ENCODE peak calls at places on chromosomes 13 and 19, in six cellular contexts. One of them, this sample, is unnamed.

GRCh38 chr19:18669883-18670282 is 13.6 kb upstream of the CRTC1 start:
- DNase-seq in tibial artery: peak; percentile 66
- DNase-seq in psoas muscle: no peak
- DNase-seq in aorta: no peak
- DNase-seq in left ventricle myocardium inferior: no peak
- DNase-seq in body of pancreas: no peak
- DNase-seq in this sample: no peak

GRCh38 chr19:44775676-44776240 is 1.9 kb upstream of the CBLC start:
- DNase-seq in aorta: no peak
- DNase-seq in psoas muscle: no peak
- DNase-seq in tibial artery: no peak
- DNase-seq in left ventricle myocardium inferior: no peak
- DNase-seq in body of pancreas: no peak
- DNase-seq in this sample: no peak

GRCh38 chr13:44128522-44128921 is 245.1 kb upstream of the SERP2 start:
- DNase-seq in left ventricle myocardium inferior: peak; percentile 25
- DNase-seq in body of pancreas: no peak
- DNase-seq in tibial artery: no peak
- DNase-seq in psoas muscle: peak; percentile 79
- DNase-seq in aorta: no peak
- DNase-seq in this sample: no peak

GRCh38 chr13:20415694-20416107 is 110.0 kb downstream of the CRYL1 start:
- DNase-seq in left ventricle myocardium inferior: no peak
- DNase-seq in aorta: no peak
- DNase-seq in psoas muscle: no peak
- DNase-seq in tibial artery: no peak
- DNase-seq in body of pancreas: no peak
- DNase-seq in this sample: no peak

GRCh38 chr13:98279473-98280175 is 102.6 kb upstream of the RNF113B start:
- DNase-seq in psoas muscle: no peak
- DNase-seq in tibial artery: no peak
- DNase-seq in body of pancreas: no peak
- DNase-seq in left ventricle myocardium inferior: no peak
- DNase-seq in aorta: peak; percentile 63
- DNase-seq in this sample: no peak

GRCh38 chr13:39039033-39039432 is 777 bp downstream of the NHLRC3 start:
- DNase-seq in body of pancreas: no peak
- DNase-seq in psoas muscle: no peak
- DNase-seq in tibial artery: no peak
- DNase-seq in aorta: no peak
- DNase-seq in left ventricle myocardium inferior: no peak
- DNase-seq in this sample: no peak

GRCh38 chr19:38669532-38669931 is 22.1 kb downstream of the ACTN4 start:
- DNase-seq in body of pancreas: no peak
- DNase-seq in aorta: peak; percentile 50
- DNase-seq in left ventricle myocardium inferior: no peak
- DNase-seq in psoas muscle: peak; percentile 45
- DNase-seq in tibial artery: no peak
- DNase-seq in this sample: no peak

GRCh38 chr19:18205180-18205915 is 1.5 kb upstream of the RAB3A start:
- DNase-seq in aorta: peak; percentile 89
- DNase-seq in body of pancreas: peak; percentile 79
- DNase-seq in psoas muscle: peak; percentile 94
- DNase-seq in left ventricle myocardium inferior: peak; percentile 86
- DNase-seq in tibial artery: peak; percentile 95
- DNase-seq in this sample: peak; percentile 84

GRCh38 chr19:44718441-44719261 is 19.7 kb downstream of the CEACAM16 start:
- DNase-seq in left ventricle myocardium inferior: peak; percentile 78
- DNase-seq in body of pancreas: peak; percentile 96
- DNase-seq in tibial artery: peak; percentile 78
- DNase-seq in psoas muscle: peak; percentile 71
- DNase-seq in aorta: peak; percentile 91
- DNase-seq in this sample: peak; percentile 81

GRCh38 chr19:14333101-14333871 is 48.0 kb upstream of the ADGRE5 start:
- DNase-seq in aorta: no peak
- DNase-seq in body of pancreas: no peak
- DNase-seq in left ventricle myocardium inferior: peak; percentile 19
- DNase-seq in psoas muscle: no peak
- DNase-seq in tibial artery: no peak
- DNase-seq in this sample: peak; percentile 51

GRCh38 chr19:45305421-45305820 is 17.3 kb downstream of the CKM start:
- DNase-seq in aorta: no peak
- DNase-seq in body of pancreas: no peak
- DNase-seq in psoas muscle: no peak
- DNase-seq in tibial artery: no peak
- DNase-seq in left ventricle myocardium inferior: no peak
- DNase-seq in this sample: no peak

GRCh38 chr13:39602614-39603366 is at the start of gene LHFPL6:
- DNase-seq in aorta: peak; percentile 92
- DNase-seq in left ventricle myocardium inferior: peak; percentile 92
- DNase-seq in tibial artery: peak; percentile 93
- DNase-seq in psoas muscle: peak; percentile 87
- DNase-seq in body of pancreas: peak; percentile 74
- DNase-seq in this sample: peak; percentile 87

GRCh38 chr19:39320948-39321831 is 527 bp upstream of the LRFN1 start:
- DNase-seq in body of pancreas: no peak
- DNase-seq in tibial artery: no peak
- DNase-seq in psoas muscle: no peak
- DNase-seq in left ventricle myocardium inferior: no peak
- DNase-seq in aorta: no peak
- DNase-seq in this sample: no peak

GRCh38 chr19:43690890-43691289 is 20.9 kb upstream of the PLAUR start:
- DNase-seq in tibial artery: no peak
- DNase-seq in aorta: no peak
- DNase-seq in body of pancreas: no peak
- DNase-seq in left ventricle myocardium inferior: no peak
- DNase-seq in psoas muscle: no peak
- DNase-seq in this sample: no peak

GRCh38 chr13:109569938-109570711 is 216.3 kb downstream of the IRS2 start:
- DNase-seq in body of pancreas: no peak
- DNase-seq in aorta: no peak
- DNase-seq in tibial artery: no peak
- DNase-seq in left ventricle myocardium inferior: no peak
- DNase-seq in psoas muscle: no peak
- DNase-seq in this sample: no peak

GRCh38 chr13:34939771-34940170 is 2.3 kb upstream of the NBEA start:
- DNase-seq in tibial artery: no peak
- DNase-seq in psoas muscle: no peak
- DNase-seq in body of pancreas: no peak
- DNase-seq in aorta: no peak
- DNase-seq in left ventricle myocardium inferior: no peak
- DNase-seq in this sample: no peak

GRCh38 chr13:66503890-66504289 is 726.2 kb downstream of the PCDH9 start:
- DNase-seq in aorta: no peak
- DNase-seq in psoas muscle: no peak
- DNase-seq in body of pancreas: no peak
- DNase-seq in tibial artery: no peak
- DNase-seq in left ventricle myocardium inferior: no peak
- DNase-seq in this sample: peak; percentile 15

GRCh38 chr13:95226932-95227718 is 74.1 kb downstream of the ABCC4 start:
- DNase-seq in aorta: no peak
- DNase-seq in psoas muscle: no peak
- DNase-seq in tibial artery: no peak
- DNase-seq in left ventricle myocardium inferior: no peak
- DNase-seq in body of pancreas: no peak
- DNase-seq in this sample: no peak

GRCh38 chr13:26991508-26992181 is 180.0 kb downstream of the USP12 start:
- DNase-seq in body of pancreas: peak; percentile 50
- DNase-seq in aorta: no peak
- DNase-seq in left ventricle myocardium inferior: no peak
- DNase-seq in psoas muscle: no peak
- DNase-seq in tibial artery: no peak
- DNase-seq in this sample: peak; percentile 57

GRCh38 chr13:72221276-72221962 is 354.4 kb upstream of the DACH1 start:
- DNase-seq in left ventricle myocardium inferior: no peak
- DNase-seq in body of pancreas: peak; percentile 51
- DNase-seq in psoas muscle: no peak
- DNase-seq in tibial artery: no peak
- DNase-seq in aorta: no peak
- DNase-seq in this sample: peak; percentile 14

GRCh38 chr19:13846533-13847032 is 30.4 kb upstream of the NANOS3 start:
- DNase-seq in aorta: peak; percentile 96
- DNase-seq in body of pancreas: peak; percentile 89
- DNase-seq in tibial artery: peak; percentile 94
- DNase-seq in psoas muscle: peak; percentile 90
- DNase-seq in left ventricle myocardium inferior: peak; percentile 86
- DNase-seq in this sample: peak; percentile 94

GRCh38 chr13:112350300-112350699 is 25.9 kb upstream of the SPACA7 start:
- DNase-seq in aorta: no peak
- DNase-seq in left ventricle myocardium inferior: no peak
- DNase-seq in tibial artery: peak; percentile 61
- DNase-seq in body of pancreas: no peak
- DNase-seq in psoas muscle: no peak
- DNase-seq in this sample: no peak

GRCh38 chr19:46909356-46909755 is 48.6 kb downstream of the ARHGAP35 start:
- DNase-seq in body of pancreas: no peak
- DNase-seq in left ventricle myocardium inferior: no peak
- DNase-seq in tibial artery: no peak
- DNase-seq in psoas muscle: no peak
- DNase-seq in aorta: no peak
- DNase-seq in this sample: no peak

GRCh38 chr19:46913198-46913851 is 52.5 kb downstream of the ARHGAP35 start:
- DNase-seq in body of pancreas: no peak
- DNase-seq in aorta: no peak
- DNase-seq in left ventricle myocardium inferior: no peak
- DNase-seq in psoas muscle: no peak
- DNase-seq in tibial artery: no peak
- DNase-seq in this sample: no peak

GRCh38 chr19:46913852-46914430 is 53.1 kb downstream of the ARHGAP35 start:
- DNase-seq in aorta: no peak
- DNase-seq in left ventricle myocardium inferior: no peak
- DNase-seq in body of pancreas: no peak
- DNase-seq in tibial artery: no peak
- DNase-seq in psoas muscle: no peak
- DNase-seq in this sample: no peak

GRCh38 chr19:46907880-46908279 is 47.1 kb downstream of the ARHGAP35 start:
- DNase-seq in psoas muscle: no peak
- DNase-seq in left ventricle myocardium inferior: no peak
- DNase-seq in tibial artery: peak; percentile 71
- DNase-seq in aorta: no peak
- DNase-seq in body of pancreas: peak; percentile 13
- DNase-seq in this sample: no peak

GRCh38 chr19:46911456-46911855 is 50.7 kb downstream of the ARHGAP35 start:
- DNase-seq in left ventricle myocardium inferior: no peak
- DNase-seq in psoas muscle: no peak
- DNase-seq in tibial artery: no peak
- DNase-seq in aorta: no peak
- DNase-seq in body of pancreas: no peak
- DNase-seq in this sample: no peak
- H3K4me1 ChIP-seq in left ventricle myocardium inferior: peaks cover 85% of the 10 kb centered on the region
- H3K4me1 ChIP-seq in psoas muscle: peaks cover 43% of the 10 kb centered on the region
- H3K4me1 ChIP-seq in tibial artery: peaks cover 57% of the 10 kb centered on the region
- H3K4me1 ChIP-seq in aorta: peaks cover 2% of the 10 kb centered on the region
- H3K4me1 ChIP-seq in body of pancreas: peaks cover 10% of the 10 kb centered on the region
- H3K4me1 ChIP-seq in this sample: peaks cover 25% of the 10 kb centered on the region

DNA sequence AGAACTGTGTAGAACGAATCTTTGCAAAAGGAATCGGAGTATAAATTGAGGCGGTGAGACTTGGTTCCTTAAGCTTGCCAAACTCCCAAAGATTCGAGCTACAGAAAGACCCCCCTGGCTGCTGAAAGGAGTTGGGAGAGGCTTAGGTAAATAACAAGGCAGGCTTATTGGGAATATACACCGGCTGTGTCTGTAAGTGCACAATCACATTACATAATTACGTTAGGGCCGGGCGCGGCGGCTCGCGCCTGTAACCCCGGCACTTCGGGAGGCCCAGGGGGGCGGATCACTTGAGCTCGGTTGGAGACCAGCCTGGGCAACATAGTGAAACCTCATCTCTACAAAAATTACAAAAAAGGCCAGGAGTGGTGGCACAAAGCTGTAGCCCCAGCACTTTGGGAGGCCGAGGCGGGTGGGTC is 12.2 kb downstream of the TMEM160 start:
- DNase-seq in left ventricle myocardium inferior: no peak
- DNase-seq in body of pancreas: peak; percentile 31
- DNase-seq in psoas muscle: no peak
- DNase-seq in tibial artery: no peak
- DNase-seq in aorta: no peak
- DNase-seq in this sample: peak; percentile 61
- H3K27ac ChIP-seq in left ventricle myocardium inferior: peak overlapping the region; percentile 40
- H3K27ac ChIP-seq in body of pancreas: peak overlapping the region; percentile 47
- H3K27ac ChIP-seq in psoas muscle: no peak overlapping the region
- H3K27ac ChIP-seq in tibial artery: no peak overlapping the region
- H3K27ac ChIP-seq in aorta: no peak overlapping the region
- H3K27ac ChIP-seq in this sample: peak overlapping the region; percentile 78

GRCh38 chr19:41410655-41411054 is 13.0 kb downstream of the BCKDHA start:
- DNase-seq in psoas muscle: no peak
- DNase-seq in tibial artery: no peak
- DNase-seq in left ventricle myocardium inferior: no peak
- DNase-seq in aorta: no peak
- DNase-seq in body of pancreas: no peak
- DNase-seq in this sample: no peak

GRCh38 chr19:41411094-41411493 is 13.5 kb downstream of the BCKDHA start:
- DNase-seq in aorta: no peak
- DNase-seq in body of pancreas: no peak
- DNase-seq in tibial artery: no peak
- DNase-seq in left ventricle myocardium inferior: no peak
- DNase-seq in psoas muscle: no peak
- DNase-seq in this sample: no peak

GRCh38 chr19:41412953-41413352 is 14.2 kb downstream of the B3GNT8 start:
- DNase-seq in psoas muscle: no peak
- DNase-seq in tibial artery: no peak
- DNase-seq in aorta: no peak
- DNase-seq in body of pancreas: no peak
- DNase-seq in left ventricle myocardium inferior: no peak
- DNase-seq in this sample: no peak

GRCh38 chr19:41413947-41414346 is 13.2 kb downstream of the B3GNT8 start:
- DNase-seq in aorta: no peak
- DNase-seq in psoas muscle: no peak
- DNase-seq in body of pancreas: no peak
- DNase-seq in left ventricle myocardium inferior: no peak
- DNase-seq in tibial artery: no peak
- DNase-seq in this sample: no peak

DNA sequence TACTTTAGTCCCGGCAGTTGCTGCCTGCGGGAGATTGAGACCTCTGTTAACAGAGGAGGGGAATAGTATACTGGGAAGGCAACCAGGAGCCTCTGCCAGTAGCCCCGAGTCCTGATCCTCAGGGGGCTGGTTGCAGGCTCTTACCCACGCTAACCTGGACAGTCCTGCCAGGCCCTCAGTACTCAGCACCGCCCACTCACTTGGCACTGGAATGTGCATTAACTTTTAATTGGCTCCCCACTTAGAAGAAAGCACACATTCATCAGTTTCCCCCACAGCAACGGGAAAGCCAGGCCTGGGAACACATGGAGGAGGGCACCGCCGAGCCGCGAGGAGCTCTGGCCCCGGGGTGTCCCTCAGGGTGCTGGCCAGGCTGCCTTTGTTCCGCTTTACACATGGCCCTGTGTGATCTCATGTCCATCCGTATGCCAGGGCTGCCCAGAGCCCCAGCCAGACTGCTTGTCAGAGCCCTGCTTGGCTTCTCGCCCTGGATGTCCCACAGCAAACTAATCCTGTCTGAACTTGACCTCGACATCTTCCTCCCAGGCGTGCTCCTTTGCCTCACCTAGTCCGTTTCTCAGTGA is 14.2 kb downstream of the BCKDHA start:
- DNase-seq in tibial artery: no peak
- DNase-seq in aorta: no peak
- DNase-seq in psoas muscle: peak; percentile 88
- DNase-seq in body of pancreas: no peak
- DNase-seq in left ventricle myocardium inferior: peak; percentile 80
- DNase-seq in this sample: no peak
- H3K4me1 ChIP-seq in tibial artery: peaks cover 25% of the 10 kb centered on the region
- H3K4me1 ChIP-seq in aorta: peaks cover 6% of the 10 kb centered on the region
- H3K4me1 ChIP-seq in psoas muscle: peaks cover 60% of the 10 kb centered on the region
- H3K4me1 ChIP-seq in body of pancreas: peaks cover 37% of the 10 kb centered on the region
- H3K4me1 ChIP-seq in left ventricle myocardium inferior: peaks cover 70% of the 10 kb centered on the region
- H3K4me1 ChIP-seq in this sample: peaks cover 12% of the 10 kb centered on the region

GRCh38 chr19:313169-313987 is 22.2 kb upstream of the PLPP2 start:
- DNase-seq in body of pancreas: no peak
- DNase-seq in tibial artery: no peak
- DNase-seq in left ventricle myocardium inferior: no peak
- DNase-seq in aorta: no peak
- DNase-seq in psoas muscle: no peak
- DNase-seq in this sample: no peak
- H3K27ac ChIP-seq in body of pancreas: no peak overlapping the region
- H3K27ac ChIP-seq in tibial artery: no peak overlapping the region
- H3K27ac ChIP-seq in left ventricle myocardium inferior: peak overlapping the region; percentile 69
- H3K27ac ChIP-seq in aorta: no peak overlapping the region
- H3K27ac ChIP-seq in psoas muscle: no peak overlapping the region
- H3K27ac ChIP-seq in this sample: no peak overlapping the region